ENCODE peak calls at places on chromosome 9, in six cellular contexts. C, Q, G, Z, X and D are unnamed samples.

GRCh38 chr9:70998962-70999361 is 122.5 kb downstream of the TRPM3 start:
- DNase-seq in C (no peak), Q (no peak), G (no peak), Z (no peak), X (no peak), D (no peak)

GRCh38 chr9:112061152-112061740 is 113.9 kb downstream of the SUSD1 start:
- DNase-seq in C (peak), Q (no peak), G (no peak), Z (peak), X (peak), D (no peak)

GRCh38 chr9:117341161-117341560 is 73.7 kb downstream of the ASTN2 start:
- DNase-seq in C (no peak), Q (no peak), G (no peak), Z (no peak), X (no peak), D (no peak)

GRCh38 chr9:136007906-136008692 is 46.9 kb upstream of the UBAC1 start:
- DNase-seq in C (peak), Q (no peak), G (peak), Z (no peak), X (peak), D (no peak)

GRCh38 chr9:87685431-87685830 is 40.5 kb upstream of the CTSL start:
- DNase-seq in C (peak), Q (no peak), G (no peak), Z (no peak), X (no peak), D (no peak)

GRCh38 chr9:120587357-120587756 is 7.4 kb upstream of the CDK5RAP2 start:
- DNase-seq in C (no peak), Q (no peak), G (no peak), Z (no peak), X (no peak), D (no peak)

GRCh38 chr9:130196643-130197042 is 24.4 kb downstream of the NCS1 start:
- DNase-seq in C (no peak), Q (no peak), G (no peak), Z (no peak), X (no peak), D (no peak)

GRCh38 chr9:98572054-98572627 is 136.6 kb downstream of the GABBR2 start:
- DNase-seq in C (peak), Q (peak), G (no peak), Z (no peak), X (no peak), D (no peak)

GRCh38 chr9:26326473-26327044 is 566.0 kb downstream of the CAAP1 start:
- DNase-seq in C (peak), Q (peak), G (no peak), Z (peak), X (peak), D (no peak)

GRCh38 chr9:70117835-70118319 is 74.2 kb downstream of the MAMDC2 start:
- DNase-seq in C (peak), Q (no peak), G (no peak), Z (no peak), X (no peak), D (no peak)

GRCh38 chr9:135010921-135011320 is 76.5 kb upstream of the OLFM1 start:
- DNase-seq in C (no peak), Q (no peak), G (no peak), Z (no peak), X (no peak), D (no peak)

GRCh38 chr9:130782883-130783537 is 52.0 kb upstream of the ABL1 start:
- DNase-seq in C (no peak), Q (no peak), G (no peak), Z (no peak), X (no peak), D (no peak)

GRCh38 chr9:108851138-108851537 is 4.6 kb downstream of the ACTL7B start:
- DNase-seq in C (no peak), Q (no peak), G (no peak), Z (no peak), X (no peak), D (no peak)

GRCh38 chr9:129482521-129483466 is 138.1 kb downstream of the C9orf50 start:
- DNase-seq in C (peak), Q (peak), G (peak), Z (no peak), X (peak), D (no peak)

GRCh38 chr9:28234899-28235277 is 661.6 kb upstream of the C9orf72 start:
- DNase-seq in C (peak), Q (no peak), G (no peak), Z (no peak), X (no peak), D (no peak)

GRCh38 chr9:31347082-31347617 is 1037.3 kb upstream of the ACO1 start:
- DNase-seq in C (peak), Q (no peak), G (no peak), Z (peak), X (no peak), D (peak)

GRCh38 chr9:133386338-133386737 is 10.2 kb downstream of the STKLD1 start:
- DNase-seq in C (no peak), Q (no peak), G (no peak), Z (no peak), X (no peak), D (no peak)

GRCh38 chr9:12702160-12702758 is 9.1 kb downstream of the TYRP1 start:
- DNase-seq in C (peak), Q (peak), G (no peak), Z (no peak), X (peak), D (no peak)

GRCh38 chr9:133109931-133110650 is 10.9 kb downstream of the RALGDS start:
- DNase-seq in C (no peak), Q (no peak), G (peak), Z (no peak), X (no peak), D (no peak)

GRCh38 chr9:85178486-85178885 is 509.0 kb downstream of the NTRK2 start:
- DNase-seq in C (peak), Q (no peak), G (no peak), Z (no peak), X (no peak), D (no peak)

GRCh38 chr9:116318463-116319271 is 165.1 kb downstream of the PAPPA start:
- DNase-seq in C (no peak), Q (peak), G (peak), Z (no peak), X (no peak), D (no peak)

GRCh38 chr9:22228542-22228941 is 218.1 kb upstream of the DMRTA1 start:
- DNase-seq in C (no peak), Q (no peak), G (no peak), Z (no peak), X (no peak), D (no peak)

GRCh38 chr9:85332487-85332886 is 409.3 kb downstream of the AGTPBP1 start:
- DNase-seq in C (no peak), Q (no peak), G (no peak), Z (no peak), X (peak), D (no peak)

GRCh38 chr9:91047993-91048607 is 246.5 kb downstream of the SYK start:
- DNase-seq in C (peak), Q (no peak), G (no peak), Z (peak), X (no peak), D (no peak)

DNA sequence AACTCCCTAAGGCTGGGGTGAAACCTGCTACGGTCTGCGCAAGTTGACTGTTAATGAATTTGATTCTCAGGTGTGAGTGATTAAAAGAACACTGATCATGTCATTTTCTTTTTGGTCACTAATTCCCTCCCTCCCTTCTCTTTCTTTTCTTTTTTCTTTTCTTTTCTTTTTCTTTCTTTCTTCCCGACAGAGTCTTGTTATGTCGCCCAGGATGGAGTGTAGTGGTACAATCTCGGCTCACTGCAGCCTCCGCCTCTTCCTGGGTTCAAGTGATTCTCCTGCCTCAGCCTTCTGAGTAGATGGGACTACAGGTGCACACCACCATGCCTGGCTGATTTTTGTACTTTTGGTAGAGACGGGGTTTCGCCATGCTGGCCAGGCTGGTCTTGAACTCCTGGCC is 2.6 kb downstream of the ANXA1 start:
- DNase-seq in C (no peak), Q (no peak), G (no peak), Z (no peak), X (no peak), D (no peak)
- H3K4me3 ChIP-seq in C (peak), Q (no peak), G (peak), Z (peak), X (peak), D (peak)

GRCh38 chr9:37412431-37413151 is 9.9 kb upstream of the GRHPR start:
- DNase-seq in C (no peak), Q (no peak), G (no peak), Z (no peak), X (no peak), D (no peak)
- H3K4me3 ChIP-seq in C (no peak), Q (no peak), G (no peak), Z (no peak), X (no peak), D (no peak)

DNA sequence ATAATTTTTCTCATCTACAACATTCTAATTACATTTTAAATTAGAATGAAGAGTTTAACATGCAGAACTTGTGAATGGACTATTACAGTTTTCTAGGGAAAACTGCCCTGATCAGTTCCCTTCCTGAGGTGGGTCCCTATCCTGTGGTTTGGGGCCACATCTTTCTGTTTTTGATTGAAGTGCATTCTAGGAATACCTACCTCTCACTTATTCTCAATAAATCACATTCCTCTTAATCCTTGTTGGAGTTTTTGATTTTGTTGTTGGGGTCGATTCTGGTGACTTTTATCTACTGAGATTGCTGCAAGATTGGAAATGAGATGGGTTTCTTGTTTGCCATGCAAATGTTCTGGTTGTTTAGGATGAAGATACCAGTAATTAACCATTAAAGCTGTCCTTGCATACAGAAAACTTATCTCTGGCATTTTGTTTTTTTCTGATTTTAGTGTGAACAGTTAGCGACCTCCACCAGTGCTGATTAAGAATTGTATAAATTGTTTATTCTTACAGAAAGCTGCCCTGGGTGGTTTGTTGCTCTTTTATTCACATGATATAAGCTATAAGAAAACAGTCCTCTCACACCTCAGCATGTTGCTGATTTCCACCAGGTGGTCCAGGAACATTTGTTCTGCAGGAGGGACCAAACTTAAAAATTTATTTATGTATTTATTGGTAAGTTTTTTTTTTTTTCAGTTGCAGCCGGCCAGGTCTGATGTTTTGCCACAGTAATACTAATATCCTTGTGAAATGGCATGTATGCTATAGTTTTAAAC is 269.9 kb downstream of the FANCC start:
- DNase-seq in C (no peak), Q (no peak), G (no peak), Z (no peak), X (no peak), D (no peak)
- H3K4me3 ChIP-seq in C (peak), Q (no peak), G (peak), Z (no peak), X (peak), D (no peak)

GRCh38 chr9:125888220-125888619 is 141.0 kb downstream of the PBX3 start:
- DNase-seq in C (peak), Q (peak), G (no peak), Z (no peak), X (no peak), D (no peak)
- H3K4me3 ChIP-seq in C (no peak), Q (no peak), G (no peak), Z (no peak), X (no peak), D (no peak)

GRCh38 chr9:97307091-97307490 is 368 bp upstream of the CCDC180 start:
- DNase-seq in C (peak), Q (peak), G (peak), Z (peak), X (no peak), D (no peak)
- H3K4me3 ChIP-seq in C (no peak), Q (peak), G (peak), Z (no peak), X (no peak), D (no peak)

GRCh38 chr9:125043148-125043547 is 100.2 kb downstream of the SCAI start:
- DNase-seq in C (no peak), Q (no peak), G (no peak), Z (no peak), X (no peak), D (no peak)

GRCh38 chr9:125043631-125044030 is 99.7 kb downstream of the SCAI start:
- DNase-seq in C (no peak), Q (no peak), G (no peak), Z (no peak), X (no peak), D (no peak)

GRCh38 chr9:125039544-125039943 is 98.7 kb upstream of the GOLGA1 start:
- DNase-seq in C (no peak), Q (no peak), G (no peak), Z (no peak), X (no peak), D (no peak)
- H3K4me3 ChIP-seq in C (no peak), Q (no peak), G (no peak), Z (no peak), X (no peak), D (no peak)

DNA sequence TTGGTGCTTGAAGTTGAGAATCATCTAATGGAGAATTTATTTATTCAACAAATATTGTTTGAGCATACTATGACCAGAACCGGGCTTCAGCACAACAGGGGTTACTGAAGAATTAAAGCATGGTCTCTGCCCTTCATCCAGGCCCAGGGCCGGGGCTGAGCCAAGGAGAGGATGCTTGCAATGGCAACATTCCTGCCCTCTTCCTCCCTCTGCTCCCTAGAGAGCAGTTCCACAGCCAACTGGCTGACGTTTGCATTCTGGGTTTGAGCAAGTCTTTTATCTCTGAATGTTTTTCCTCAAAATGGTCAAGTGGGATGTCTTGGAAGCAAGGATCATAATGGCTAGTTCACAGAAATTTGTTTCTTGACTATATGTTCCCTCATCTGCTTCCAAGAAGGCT is 80.7 kb downstream of the GLDC start:
- DNase-seq in C (no peak), Q (no peak), G (no peak), Z (no peak), X (no peak), D (no peak)
- H3K4me3 ChIP-seq in C (no peak), Q (no peak), G (no peak), Z (no peak), X (no peak), D (no peak)

DNA sequence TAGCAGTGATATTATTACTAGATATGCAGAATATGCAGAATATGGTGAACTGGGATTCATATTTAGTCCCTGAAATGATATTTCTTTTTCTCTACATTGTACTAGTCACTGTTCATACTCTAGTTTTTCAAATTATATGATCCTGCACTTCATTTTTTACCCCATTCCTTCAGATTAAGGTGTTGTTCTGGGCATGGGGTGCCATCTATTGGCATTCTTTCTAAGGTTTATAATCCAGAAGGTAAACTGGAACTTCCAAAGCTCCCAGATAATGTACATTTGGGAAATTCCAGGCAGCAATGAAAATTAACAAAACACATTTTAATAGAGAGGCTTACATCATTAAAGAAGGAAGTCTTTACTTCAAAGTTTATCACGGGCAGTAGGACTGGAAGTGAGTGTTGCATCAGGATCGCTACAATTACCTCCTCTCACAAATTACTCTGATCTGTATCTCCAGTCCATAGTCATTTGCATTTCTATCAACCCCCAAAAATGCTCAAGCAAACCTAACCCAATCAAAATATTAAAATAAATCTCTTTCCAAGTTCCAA is 12.5 kb downstream of the RFX3 start:
- DNase-seq in C (no peak), Q (no peak), G (no peak), Z (no peak), X (no peak), D (no peak)
- H3K4me3 ChIP-seq in C (no peak), Q (no peak), G (no peak), Z (no peak), X (no peak), D (no peak)

GRCh38 chr9:4762889-4763521 is 22.0 kb upstream of the AK3 start:
- DNase-seq in C (peak), Q (peak), G (no peak), Z (no peak), X (no peak), D (no peak)
- H3K4me3 ChIP-seq in C (no peak), Q (no peak), G (peak), Z (peak), X (no peak), D (no peak)

GRCh38 chr9:34378376-34379060 is 1.8 kb upstream of the MYORG start:
- DNase-seq in C (no peak), Q (no peak), G (no peak), Z (no peak), X (no peak), D (no peak)

GRCh38 chr9:34381323-34381722 is 4.6 kb upstream of the MYORG start:
- DNase-seq in C (no peak), Q (peak), G (peak), Z (peak), X (no peak), D (peak)

GRCh38 chr9:34380034-34380510 is 3.4 kb upstream of the MYORG start:
- DNase-seq in C (no peak), Q (peak), G (peak), Z (peak), X (no peak), D (peak)

GRCh38 chr9:34380511-34381315 is 4.0 kb upstream of the MYORG start:
- DNase-seq in C (peak), Q (peak), G (peak), Z (peak), X (peak), D (peak)

DNA sequence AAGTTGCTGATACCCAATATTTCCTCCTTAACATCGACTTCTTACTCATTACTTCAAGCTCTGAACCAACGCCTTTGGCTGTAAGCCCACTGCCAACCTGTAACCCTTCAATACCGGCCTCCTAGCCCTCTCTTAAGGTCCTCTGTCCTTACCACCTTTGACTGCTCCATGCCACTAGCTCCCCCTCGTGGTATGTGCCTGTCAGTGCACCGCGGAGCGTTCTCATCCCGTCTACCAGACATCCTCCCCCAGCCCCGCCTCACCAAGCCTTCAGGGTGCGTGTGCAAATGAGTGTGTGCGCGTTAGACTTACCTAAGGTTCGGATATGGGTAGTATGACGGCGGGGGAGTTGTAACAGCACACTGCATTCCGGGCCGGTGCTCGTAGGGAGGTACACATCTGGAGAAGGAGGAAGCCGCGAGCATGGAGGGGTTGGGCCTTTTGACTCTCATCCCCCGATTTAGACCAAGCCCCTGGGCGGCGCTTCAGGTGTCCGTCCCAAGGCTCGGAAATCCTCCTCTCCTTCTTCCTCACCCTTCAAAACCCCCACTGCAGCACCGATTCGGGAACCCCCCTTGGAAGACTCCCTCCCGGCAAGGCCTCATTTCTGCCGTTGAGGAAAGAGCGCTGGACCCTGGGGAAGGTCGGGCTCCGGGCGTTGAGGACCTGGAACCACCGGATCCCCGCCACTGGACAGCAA is 2.8 kb upstream of the MYORG start:
- DNase-seq in C (peak), Q (peak), G (peak), Z (peak), X (peak), D (peak)
- H3K4me3 ChIP-seq in C (peak), Q (peak), G (peak), Z (peak), X (peak), D (peak)